ENCODE peak calls at places on chromosomes 4 and X, in nine cellular contexts. A is stomach, X is ovary, M is transverse colon, S is K562, R is HepG2, T is upper lobe of left lung, W is tibial nerve, K is SK-N-SH. H is an unnamed sample. For H3K36me3, the result is how much of the 10 kb centered on the place peaks cover.

GRCh38 chrX:150887906-150888465 is 10.5 kb downstream of the CD99L2 start:
- DNase-seq in A (no peak), X (no peak), M (no peak), S (no peak), R (no peak), T (no peak), W (no peak), K (no peak), H (no peak)

GRCh38 chrX:107716045-107716684 is 59.4 kb downstream of the TSC22D3 start:
- DNase-seq in A (no peak), X (no peak), M (peak), S (no peak), R (no peak), T (no peak), W (no peak), K (peak), H (no peak)

GRCh38 chrX:9885150-9885549 is 82.0 kb upstream of the CLDN34 start:
- DNase-seq in A (peak), X (peak), M (peak), S (peak), R (peak), T (peak), W (no peak), K (peak), H (no peak)

GRCh38 chrX:50996930-50997329 is 86.4 kb downstream of the BMP15 start:
- DNase-seq in A (no peak), X (no peak), M (no peak), S (no peak), R (no peak), T (no peak), W (no peak), K (no peak), H (no peak)

GRCh38 chrX:74009041-74009440 is 294.9 kb upstream of the ZCCHC13 start:
- DNase-seq in A (no peak), X (no peak), M (no peak), S (no peak), R (no peak), T (no peak), W (no peak), K (no peak), H (no peak)

GRCh38 chr4:176789955-176790354 is 2.8 kb downstream of the VEGFC start:
- DNase-seq in A (no peak), X (no peak), M (no peak), S (peak), R (peak), T (no peak), W (no peak), K (peak), H (no peak)

GRCh38 chrX:46447384-46447783 is 97.8 kb downstream of the ZNF674 start:
- DNase-seq in A (no peak), X (no peak), M (no peak), S (no peak), R (peak), T (no peak), W (no peak), K (no peak), H (no peak)

GRCh38 chr4:159256037-159256436 is 153.2 kb downstream of the RAPGEF2 start:
- DNase-seq in A (no peak), X (no peak), M (no peak), S (no peak), R (no peak), T (no peak), W (no peak), K (no peak), H (no peak)

GRCh38 chr4:47071863-47072441 is 40.6 kb downstream of the GABRB1 start:
- DNase-seq in A (no peak), X (no peak), M (no peak), S (no peak), R (no peak), T (no peak), W (no peak), K (no peak), H (no peak)

GRCh38 chr4:181261279-181261678 is 981.9 kb upstream of the TENM3 start:
- DNase-seq in A (no peak), X (no peak), M (no peak), S (no peak), R (no peak), T (no peak), W (no peak), K (no peak), H (no peak)

GRCh38 chr4:83660578-83660977 is 124.7 kb downstream of the GPAT3 start:
- DNase-seq in A (no peak), X (no peak), M (no peak), S (no peak), R (no peak), T (no peak), W (no peak), K (no peak), H (no peak)

GRCh38 chrX:56462389-56462788 is 101.0 kb upstream of the UBQLN2 start:
- DNase-seq in A (no peak), X (no peak), M (no peak), S (no peak), R (no peak), T (no peak), W (no peak), K (no peak), H (no peak)

GRCh38 chrX:42602136-42602535 is 175.8 kb downstream of the PPP1R2C start:
- DNase-seq in A (no peak), X (no peak), M (no peak), S (no peak), R (no peak), T (no peak), W (no peak), K (no peak), H (no peak)

GRCh38 chrX:150990910-150991309 is 7.8 kb downstream of the HMGB3 start:
- DNase-seq in A (no peak), X (no peak), M (no peak), S (no peak), R (no peak), T (no peak), W (no peak), K (no peak), H (no peak)

GRCh38 chrX:57103489-57103888 is 17.9 kb downstream of the SPIN2B start:
- DNase-seq in A (no peak), X (no peak), M (no peak), S (no peak), R (no peak), T (no peak), W (no peak), K (no peak), H (no peak)

GRCh38 chr4:175705407-175705806 is 106.7 kb downstream of the GPM6A start:
- DNase-seq in A (no peak), X (no peak), M (no peak), S (no peak), R (no peak), T (no peak), W (no peak), K (peak), H (no peak)

GRCh38 chr4:150139297-150139696 is 61.1 kb downstream of the DCLK2 start:
- DNase-seq in A (no peak), X (no peak), M (no peak), S (no peak), R (no peak), T (no peak), W (no peak), K (no peak), H (no peak)

GRCh38 chr4:94976371-94977011 is 218.7 kb downstream of the BMPR1B start:
- DNase-seq in A (no peak), X (no peak), M (no peak), S (no peak), R (no peak), T (no peak), W (no peak), K (no peak), H (no peak)

GRCh38 chr4:115365185-115365584 is 251.8 kb upstream of the NDST4 start:
- DNase-seq in A (no peak), X (no peak), M (no peak), S (no peak), R (no peak), T (no peak), W (no peak), K (no peak), H (no peak)

GRCh38 chrX:38620623-38621022 is 59.3 kb downstream of the TSPAN7 start:
- DNase-seq in A (no peak), X (no peak), M (no peak), S (no peak), R (no peak), T (no peak), W (no peak), K (no peak), H (no peak)

GRCh38 chrX:29066516-29066915 is 479.3 kb downstream of the IL1RAPL1 start:
- DNase-seq in A (no peak), X (no peak), M (no peak), S (no peak), R (no peak), T (no peak), W (no peak), K (no peak), H (no peak)

GRCh38 chr4:53014368-53014767 is 152.3 kb downstream of the RASL11B start:
- DNase-seq in A (no peak), X (no peak), M (no peak), S (no peak), R (no peak), T (no peak), W (no peak), K (no peak), H (no peak)

GRCh38 chrX:8430444-8430843 is 34.2 kb upstream of the VCX3B start:
- DNase-seq in A (no peak), X (no peak), M (no peak), S (no peak), R (no peak), T (no peak), W (no peak), K (no peak), H (no peak)
- H3K36me3 ChIP-seq in A (under half), X (under half), M (under half), S (under half), R (under half), T (under half), W (under half), K (under half), H (under half)

GRCh38 chr4:140135529-140136021 is 18.4 kb downstream of the MAML3 start:
- DNase-seq in A (no peak), X (peak), M (peak), S (no peak), R (no peak), T (no peak), W (peak), K (peak), H (no peak)
- TF ChIP-seq EP300 in A (no peak), X (no peak), M (no peak), S (no peak), R (no peak), T (no peak), W (no peak), K (no peak), H (no peak)

GRCh38 chrX:154362085-154362742 is 12.2 kb downstream of the FLNA start:
- DNase-seq in A (no peak), X (no peak), M (no peak), S (no peak), R (no peak), T (no peak), W (no peak), K (no peak), H (no peak)
- H3K36me3 ChIP-seq in A (half or more), X (under half), M (under half), S (half or more), R (under half), T (half or more), W (half or more), K (half or more), H (half or more)

DNA sequence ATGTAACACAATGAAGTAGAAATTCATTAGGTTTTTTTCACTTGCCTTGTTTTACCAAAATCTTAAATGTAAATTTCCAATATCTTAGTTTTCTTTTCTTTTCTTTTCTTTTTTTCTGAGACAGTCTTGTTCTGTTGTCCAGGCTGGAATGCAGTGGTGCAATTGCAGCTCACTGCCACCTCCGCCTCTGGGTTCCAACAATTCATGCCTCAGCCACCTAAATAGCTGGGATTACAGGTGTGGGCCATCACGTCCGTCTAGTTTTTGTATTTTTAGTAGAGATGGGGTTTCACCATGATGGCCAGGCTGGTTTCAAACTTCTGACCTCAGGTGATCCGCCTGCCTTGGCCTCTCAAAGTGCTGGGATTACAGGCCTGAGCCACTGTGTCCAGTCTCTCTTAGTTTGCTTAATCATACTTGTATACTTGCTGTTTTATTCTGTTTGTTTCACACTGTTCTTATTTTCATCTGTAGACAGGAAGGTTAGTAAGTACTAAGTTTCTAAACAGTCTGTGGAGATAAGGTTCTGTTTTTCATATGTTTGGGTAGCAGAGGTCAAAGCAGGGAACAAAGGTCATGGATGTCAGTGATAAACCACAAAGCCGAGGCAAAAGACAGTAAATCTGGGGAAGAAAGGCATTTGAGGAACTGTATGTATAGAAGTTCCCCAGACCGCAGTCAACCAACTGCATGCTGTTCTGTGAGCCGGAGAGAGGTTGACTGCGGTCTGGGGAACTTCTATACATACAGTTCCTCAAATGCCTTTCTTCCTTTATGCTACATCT is 129.1 kb downstream of the CBR4 start:
- DNase-seq in A (no peak), X (no peak), M (no peak), S (no peak), R (peak), T (peak), W (no peak), K (no peak), H (no peak)
- TF ChIP-seq EP300 in A (no peak), X (no peak), M (no peak), S (no peak), R (no peak), T (no peak), W (no peak), K (no peak), H (no peak)

GRCh38 chr4:73127839-73128448 is 58.4 kb upstream of the COX18 start:
- DNase-seq in A (no peak), X (no peak), M (no peak), S (no peak), R (peak), T (no peak), W (no peak), K (peak), H (no peak)
- H3K36me3 ChIP-seq in A (half or more), X (under half), M (under half), S (half or more), R (under half), T (under half), W (half or more), K (half or more), H (half or more)